ENCODE peak calls at places on chromosomes 6 and 20, in six cellular contexts. One of them, this sample, is unnamed.

GRCh38 chr20:1810926-1811620 is 84.1 kb upstream of the SIRPA start:
- DNase-seq in esophagus squamous epithelium: no peak
- DNase-seq in BE2C: no peak
- DNase-seq in left ventricle myocardium inferior: peak; percentile 19
- DNase-seq in heart right ventricle: no peak
- DNase-seq in testis: no peak
- DNase-seq in this sample: peak; percentile 49

GRCh38 chr6:8814440-8815000 is 379.2 kb upstream of the SLC35B3 start:
- DNase-seq in esophagus squamous epithelium: no peak
- DNase-seq in testis: no peak
- DNase-seq in BE2C: no peak
- DNase-seq in left ventricle myocardium inferior: no peak
- DNase-seq in heart right ventricle: no peak
- DNase-seq in this sample: no peak

GRCh38 chr6:134103004-134103403 is 50.6 kb upstream of the SLC2A12 start:
- DNase-seq in heart right ventricle: no peak
- DNase-seq in left ventricle myocardium inferior: no peak
- DNase-seq in testis: no peak
- DNase-seq in esophagus squamous epithelium: no peak
- DNase-seq in BE2C: no peak
- DNase-seq in this sample: no peak

GRCh38 chr20:1934162-1934561 is 39.0 kb downstream of the SIRPA start:
- DNase-seq in testis: no peak
- DNase-seq in left ventricle myocardium inferior: no peak
- DNase-seq in esophagus squamous epithelium: no peak
- DNase-seq in BE2C: no peak
- DNase-seq in heart right ventricle: no peak
- DNase-seq in this sample: no peak

GRCh38 chr6:111631930-111632460 is 26.3 kb upstream of the TRAF3IP2 start:
- DNase-seq in testis: no peak
- DNase-seq in BE2C: no peak
- DNase-seq in esophagus squamous epithelium: no peak
- DNase-seq in heart right ventricle: no peak
- DNase-seq in left ventricle myocardium inferior: no peak
- DNase-seq in this sample: peak; percentile 78

GRCh38 chr20:63884506-63885263 is 10.2 kb upstream of the DNAJC5 start:
- DNase-seq in testis: no peak
- DNase-seq in heart right ventricle: peak; percentile 69
- DNase-seq in left ventricle myocardium inferior: peak; percentile 69
- DNase-seq in BE2C: peak; percentile 34
- DNase-seq in esophagus squamous epithelium: no peak
- DNase-seq in this sample: no peak

GRCh38 chr20:64222273-64222672 is 33.3 kb upstream of the PCMTD2 start:
- DNase-seq in BE2C: no peak
- DNase-seq in testis: no peak
- DNase-seq in heart right ventricle: peak; percentile 39
- DNase-seq in left ventricle myocardium inferior: no peak
- DNase-seq in esophagus squamous epithelium: no peak
- DNase-seq in this sample: no peak

GRCh38 chr6:2209226-2209809 is 36.1 kb downstream of the GMDS start:
- DNase-seq in esophagus squamous epithelium: no peak
- DNase-seq in left ventricle myocardium inferior: no peak
- DNase-seq in testis: no peak
- DNase-seq in heart right ventricle: no peak
- DNase-seq in BE2C: peak; percentile 52
- DNase-seq in this sample: peak; percentile 91

GRCh38 chr6:5398530-5398929 is 137.2 kb downstream of the FARS2 start:
- DNase-seq in testis: no peak
- DNase-seq in left ventricle myocardium inferior: no peak
- DNase-seq in esophagus squamous epithelium: no peak
- DNase-seq in BE2C: no peak
- DNase-seq in heart right ventricle: no peak
- DNase-seq in this sample: no peak

GRCh38 chr6:27092316-27092692 is 155.2 kb upstream of the PRSS16 start:
- DNase-seq in BE2C: no peak
- DNase-seq in heart right ventricle: no peak
- DNase-seq in esophagus squamous epithelium: no peak
- DNase-seq in left ventricle myocardium inferior: no peak
- DNase-seq in testis: no peak
- DNase-seq in this sample: no peak

GRCh38 chr20:22403860-22404608 is 180.3 kb downstream of the FOXA2 start:
- DNase-seq in esophagus squamous epithelium: no peak
- DNase-seq in testis: peak; percentile 25
- DNase-seq in heart right ventricle: no peak
- DNase-seq in BE2C: no peak
- DNase-seq in left ventricle myocardium inferior: no peak
- DNase-seq in this sample: no peak

GRCh38 chr6:94636780-94637385 is 940.5 kb upstream of the MANEA start:
- DNase-seq in left ventricle myocardium inferior: no peak
- DNase-seq in esophagus squamous epithelium: no peak
- DNase-seq in testis: no peak
- DNase-seq in heart right ventricle: no peak
- DNase-seq in BE2C: peak; percentile 17
- DNase-seq in this sample: peak; percentile 68

GRCh38 chr6:42292002-42292735 is 74.5 kb upstream of the MRPS10 start:
- DNase-seq in testis: no peak
- DNase-seq in esophagus squamous epithelium: no peak
- DNase-seq in heart right ventricle: no peak
- DNase-seq in left ventricle myocardium inferior: no peak
- DNase-seq in BE2C: no peak
- DNase-seq in this sample: no peak

GRCh38 chr6:40714576-40715500 is 127.7 kb upstream of the LRFN2 start:
- DNase-seq in left ventricle myocardium inferior: no peak
- DNase-seq in testis: no peak
- DNase-seq in BE2C: no peak
- DNase-seq in esophagus squamous epithelium: no peak
- DNase-seq in heart right ventricle: no peak
- DNase-seq in this sample: no peak

GRCh38 chr6:155154158-155154830 is 109.5 kb upstream of the CLDN20 start:
- DNase-seq in BE2C: peak; percentile 77
- DNase-seq in testis: no peak
- DNase-seq in heart right ventricle: no peak
- DNase-seq in left ventricle myocardium inferior: no peak
- DNase-seq in esophagus squamous epithelium: no peak
- DNase-seq in this sample: no peak

GRCh38 chr6:170186909-170187668 is 103.8 kb downstream of the DLL1 start:
- DNase-seq in BE2C: no peak
- DNase-seq in esophagus squamous epithelium: no peak
- DNase-seq in heart right ventricle: no peak
- DNase-seq in left ventricle myocardium inferior: no peak
- DNase-seq in testis: no peak
- DNase-seq in this sample: no peak

GRCh38 chr6:29653452-29654038 is 3.3 kb upstream of the MOG start:
- DNase-seq in left ventricle myocardium inferior: no peak
- DNase-seq in heart right ventricle: no peak
- DNase-seq in BE2C: peak; percentile 53
- DNase-seq in esophagus squamous epithelium: no peak
- DNase-seq in testis: peak; percentile 73
- DNase-seq in this sample: peak; percentile 63

GRCh38 chr6:116266803-116267202 is 12.9 kb downstream of the TSPYL1 start:
- DNase-seq in testis: no peak
- DNase-seq in heart right ventricle: no peak
- DNase-seq in left ventricle myocardium inferior: no peak
- DNase-seq in esophagus squamous epithelium: no peak
- DNase-seq in BE2C: no peak
- DNase-seq in this sample: no peak

GRCh38 chr6:9875605-9876353 is 539.1 kb downstream of the TFAP2A start:
- DNase-seq in testis: no peak
- DNase-seq in BE2C: no peak
- DNase-seq in heart right ventricle: no peak
- DNase-seq in esophagus squamous epithelium: no peak
- DNase-seq in left ventricle myocardium inferior: no peak
- DNase-seq in this sample: no peak

GRCh38 chr20:63022501-63022900 is 15.7 kb upstream of the BHLHE23 start:
- DNase-seq in heart right ventricle: no peak
- DNase-seq in testis: no peak
- DNase-seq in left ventricle myocardium inferior: peak; percentile 3
- DNase-seq in esophagus squamous epithelium: no peak
- DNase-seq in BE2C: no peak
- DNase-seq in this sample: no peak

GRCh38 chr6:140897349-140897748 is 1235.4 kb upstream of the GJE1 start:
- DNase-seq in BE2C: no peak
- DNase-seq in left ventricle myocardium inferior: no peak
- DNase-seq in heart right ventricle: no peak
- DNase-seq in esophagus squamous epithelium: no peak
- DNase-seq in testis: no peak
- DNase-seq in this sample: no peak

GRCh38 chr20:53187402-53187801 is 215.2 kb downstream of the TSHZ2 start:
- DNase-seq in testis: no peak
- DNase-seq in BE2C: no peak
- DNase-seq in heart right ventricle: no peak
- DNase-seq in left ventricle myocardium inferior: no peak
- DNase-seq in esophagus squamous epithelium: no peak
- DNase-seq in this sample: no peak

GRCh38 chr6:24788031-24788665 is 10.6 kb downstream of the ARMH2 start:
- DNase-seq in left ventricle myocardium inferior: no peak
- DNase-seq in testis: no peak
- DNase-seq in heart right ventricle: no peak
- DNase-seq in BE2C: no peak
- DNase-seq in esophagus squamous epithelium: no peak
- DNase-seq in this sample: no peak

GRCh38 chr6:134342972-134343371 is 25.1 kb upstream of the SGK1 start:
- DNase-seq in left ventricle myocardium inferior: peak; percentile 18
- DNase-seq in BE2C: no peak
- DNase-seq in esophagus squamous epithelium: no peak
- DNase-seq in testis: no peak
- DNase-seq in heart right ventricle: no peak
- DNase-seq in this sample: no peak

GRCh38 chr6:6655805-6656251 is 67.3 kb downstream of the LY86 start:
- DNase-seq in BE2C: no peak
- DNase-seq in heart right ventricle: no peak
- DNase-seq in testis: no peak
- DNase-seq in esophagus squamous epithelium: no peak
- DNase-seq in left ventricle myocardium inferior: no peak
- DNase-seq in this sample: no peak
- H3K4me1 ChIP-seq in BE2C: peaks cover 4% of the 10 kb centered on the region
- H3K4me1 ChIP-seq in heart right ventricle: peaks cover 23% of the 10 kb centered on the region
- H3K4me1 ChIP-seq in testis: peaks cover 9% of the 10 kb centered on the region
- H3K4me1 ChIP-seq in esophagus squamous epithelium: peaks cover 5% of the 10 kb centered on the region
- H3K4me1 ChIP-seq in left ventricle myocardium inferior: peaks cover 83% of the 10 kb centered on the region
- H3K4me1 ChIP-seq in this sample: no peaks in the 10 kb centered on the region

GRCh38 chr6:106830930-106831329 is 143.6 kb downstream of the CD24 start:
- DNase-seq in left ventricle myocardium inferior: no peak
- DNase-seq in testis: no peak
- DNase-seq in esophagus squamous epithelium: no peak
- DNase-seq in BE2C: no peak
- DNase-seq in heart right ventricle: no peak
- DNase-seq in this sample: no peak
- H3K4me3 ChIP-seq in left ventricle myocardium inferior: no peak overlapping the region
- H3K4me3 ChIP-seq in testis: no peak overlapping the region
- H3K4me3 ChIP-seq in esophagus squamous epithelium: no peak overlapping the region
- H3K4me3 ChIP-seq in BE2C: no peak overlapping the region
- H3K4me3 ChIP-seq in heart right ventricle: no peak overlapping the region
- H3K4me3 ChIP-seq in this sample: no peak overlapping the region

GRCh38 chr20:50265245-50265946 is 74.8 kb downstream of the CEBPB start:
- DNase-seq in testis: no peak
- DNase-seq in heart right ventricle: no peak
- DNase-seq in left ventricle myocardium inferior: no peak
- DNase-seq in esophagus squamous epithelium: no peak
- DNase-seq in BE2C: no peak
- DNase-seq in this sample: no peak
- H3K27me3 ChIP-seq in testis: no peaks in the 10 kb centered on the region
- H3K27me3 ChIP-seq in heart right ventricle: no peaks in the 10 kb centered on the region
- H3K27me3 ChIP-seq in left ventricle myocardium inferior: no peaks in the 10 kb centered on the region
- H3K27me3 ChIP-seq in esophagus squamous epithelium: no peaks in the 10 kb centered on the region
- H3K27me3 ChIP-seq in BE2C: no peaks in the 10 kb centered on the region
- H3K27me3 ChIP-seq in this sample: no peaks in the 10 kb centered on the region

GRCh38 chr6:35688605-35689322 is at the start of gene FKBP5:
- DNase-seq in esophagus squamous epithelium: peak; percentile 70
- DNase-seq in BE2C: peak; percentile 97
- DNase-seq in heart right ventricle: peak; percentile 96
- DNase-seq in left ventricle myocardium inferior: peak; percentile 98
- DNase-seq in testis: peak; percentile 99
- DNase-seq in this sample: peak; percentile 96
- H3K4me1 ChIP-seq in esophagus squamous epithelium: peaks cover 19% of the 10 kb centered on the region
- H3K4me1 ChIP-seq in BE2C: peaks cover 3% of the 10 kb centered on the region
- H3K4me1 ChIP-seq in heart right ventricle: peaks cover 13% of the 10 kb centered on the region
- H3K4me1 ChIP-seq in left ventricle myocardium inferior: peaks cover 68% of the 10 kb centered on the region
- H3K4me1 ChIP-seq in testis: peaks cover 21% of the 10 kb centered on the region
- H3K4me1 ChIP-seq in this sample: peaks cover 4% of the 10 kb centered on the region

DNA sequence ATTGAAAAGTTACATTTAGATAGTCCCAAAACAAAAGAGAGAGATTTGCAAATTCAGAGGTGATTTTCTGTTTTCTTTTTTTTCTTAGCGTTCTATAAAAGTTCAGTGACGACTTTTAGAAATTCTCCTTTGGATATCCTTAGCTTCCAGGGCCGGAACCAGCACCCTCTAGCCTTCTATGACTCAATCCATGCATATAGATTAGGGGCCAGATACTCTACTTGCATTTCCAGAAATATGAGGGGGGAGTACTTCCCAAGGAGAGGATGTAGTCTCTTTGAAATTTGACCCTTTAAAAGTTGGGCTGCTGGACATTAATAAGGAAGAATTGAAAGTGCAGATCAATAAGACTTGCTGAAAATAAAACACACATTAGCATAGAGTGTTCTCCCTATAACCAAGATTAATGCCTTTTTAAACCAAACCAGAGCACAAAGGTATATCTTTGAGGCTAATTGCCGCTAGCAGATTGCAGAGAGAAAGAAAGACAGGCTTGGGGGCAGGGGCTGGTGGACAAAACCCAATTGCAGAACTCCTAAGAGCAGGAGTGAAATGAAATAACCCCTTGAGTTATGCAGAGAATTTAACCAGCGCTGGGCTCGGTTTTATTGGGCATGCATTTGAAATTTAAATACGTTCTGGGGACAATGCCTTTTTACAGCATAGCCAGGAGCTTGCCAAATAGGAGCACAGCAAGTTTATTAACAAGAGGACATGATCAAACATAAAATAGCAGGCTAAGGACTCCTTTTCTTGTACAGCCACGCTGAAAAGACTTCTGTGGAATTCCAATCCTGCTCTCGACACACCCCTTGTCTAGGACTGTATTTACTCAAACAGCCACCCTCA is 108.1 kb upstream of the SALL4 start:
- DNase-seq in testis: no peak
- DNase-seq in BE2C: peak; percentile 47
- DNase-seq in esophagus squamous epithelium: no peak
- DNase-seq in left ventricle myocardium inferior: no peak
- DNase-seq in heart right ventricle: no peak
- DNase-seq in this sample: no peak
- H3K4me3 ChIP-seq in testis: no peak overlapping the region
- H3K4me3 ChIP-seq in BE2C: peak overlapping the region; percentile 3
- H3K4me3 ChIP-seq in esophagus squamous epithelium: no peak overlapping the region
- H3K4me3 ChIP-seq in left ventricle myocardium inferior: no peak overlapping the region
- H3K4me3 ChIP-seq in heart right ventricle: no peak overlapping the region
- H3K4me3 ChIP-seq in this sample: peak overlapping the region; percentile 53